ENCODE peak calls at places on chromosomes 6 and 20, in eight cellular contexts. One of them, this sample, is unnamed.

GRCh38 chr20:48669946-48670630 is 157.7 kb downstream of the PREX1 start:
- DNase-seq in left lung: no peak
- DNase-seq in body of pancreas: no peak
- DNase-seq in lower lobe of right lung: no peak
- DNase-seq in CD8-positive, alpha-beta memory T cell: no peak
- DNase-seq in CD4-positive, CD25-positive, alpha-beta regulatory T cell: no peak
- DNase-seq in neural progenitor cell: no peak
- DNase-seq in PC-3: no peak
- DNase-seq in this sample: no peak

GRCh38 chr6:126773122-126773805 is 345.2 kb upstream of the RSPO3 start:
- DNase-seq in left lung: no peak
- DNase-seq in body of pancreas: no peak
- DNase-seq in lower lobe of right lung: no peak
- DNase-seq in CD8-positive, alpha-beta memory T cell: no peak
- DNase-seq in CD4-positive, CD25-positive, alpha-beta regulatory T cell: no peak
- DNase-seq in neural progenitor cell: peak; percentile 44
- DNase-seq in PC-3: no peak
- DNase-seq in this sample: no peak

GRCh38 chr6:34386316-34387137 is 5.9 kb downstream of the NUDT3 start:
- DNase-seq in left lung: no peak
- DNase-seq in body of pancreas: peak; percentile 10
- DNase-seq in lower lobe of right lung: no peak
- DNase-seq in CD8-positive, alpha-beta memory T cell: no peak
- DNase-seq in CD4-positive, CD25-positive, alpha-beta regulatory T cell: no peak
- DNase-seq in neural progenitor cell: no peak
- DNase-seq in PC-3: peak; percentile 83
- DNase-seq in this sample: no peak

GRCh38 chr6:159043236-159043635 is 1.6 kb downstream of the TAGAP start:
- DNase-seq in left lung: no peak
- DNase-seq in body of pancreas: no peak
- DNase-seq in lower lobe of right lung: no peak
- DNase-seq in CD8-positive, alpha-beta memory T cell: no peak
- DNase-seq in CD4-positive, CD25-positive, alpha-beta regulatory T cell: peak; percentile 90
- DNase-seq in neural progenitor cell: no peak
- DNase-seq in PC-3: no peak
- DNase-seq in this sample: no peak

GRCh38 chr20:45372241-45372640 is 5.9 kb downstream of the TP53TG5 start:
- DNase-seq in left lung: no peak
- DNase-seq in body of pancreas: no peak
- DNase-seq in lower lobe of right lung: no peak
- DNase-seq in CD8-positive, alpha-beta memory T cell: no peak
- DNase-seq in CD4-positive, CD25-positive, alpha-beta regulatory T cell: no peak
- DNase-seq in neural progenitor cell: no peak
- DNase-seq in PC-3: no peak
- DNase-seq in this sample: no peak

GRCh38 chr20:1880529-1881239 is 14.5 kb upstream of the SIRPA start:
- DNase-seq in left lung: no peak
- DNase-seq in body of pancreas: no peak
- DNase-seq in lower lobe of right lung: no peak
- DNase-seq in CD8-positive, alpha-beta memory T cell: no peak
- DNase-seq in CD4-positive, CD25-positive, alpha-beta regulatory T cell: no peak
- DNase-seq in neural progenitor cell: no peak
- DNase-seq in PC-3: no peak
- DNase-seq in this sample: peak; percentile 50

GRCh38 chr6:142857609-142858195 is 87.3 kb downstream of the HIVEP2 start:
- DNase-seq in left lung: no peak
- DNase-seq in body of pancreas: no peak
- DNase-seq in lower lobe of right lung: no peak
- DNase-seq in CD8-positive, alpha-beta memory T cell: no peak
- DNase-seq in CD4-positive, CD25-positive, alpha-beta regulatory T cell: no peak
- DNase-seq in neural progenitor cell: no peak
- DNase-seq in PC-3: no peak
- DNase-seq in this sample: no peak

GRCh38 chr6:32484614-32484998 is 44.9 kb downstream of the HLA-DRA start:
- DNase-seq in left lung: no peak
- DNase-seq in body of pancreas: no peak
- DNase-seq in lower lobe of right lung: no peak
- DNase-seq in CD8-positive, alpha-beta memory T cell: no peak
- DNase-seq in CD4-positive, CD25-positive, alpha-beta regulatory T cell: no peak
- DNase-seq in neural progenitor cell: no peak
- DNase-seq in PC-3: no peak
- DNase-seq in this sample: no peak

GRCh38 chr6:85580104-85580877 is 13.4 kb downstream of the SNX14 start:
- DNase-seq in left lung: no peak
- DNase-seq in body of pancreas: peak; percentile 61
- DNase-seq in lower lobe of right lung: no peak
- DNase-seq in CD8-positive, alpha-beta memory T cell: no peak
- DNase-seq in CD4-positive, CD25-positive, alpha-beta regulatory T cell: no peak
- DNase-seq in neural progenitor cell: no peak
- DNase-seq in PC-3: peak; percentile 73
- DNase-seq in this sample: peak; percentile 68
- H3K4me3 ChIP-seq in left lung: no peak overlapping the region
- H3K4me3 ChIP-seq in body of pancreas: no peak overlapping the region
- H3K4me3 ChIP-seq in lower lobe of right lung: no peak overlapping the region
- H3K4me3 ChIP-seq in CD8-positive, alpha-beta memory T cell: no peak overlapping the region
- H3K4me3 ChIP-seq in CD4-positive, CD25-positive, alpha-beta regulatory T cell: no peak overlapping the region
- H3K4me3 ChIP-seq in neural progenitor cell: no peak overlapping the region
- H3K4me3 ChIP-seq in PC-3: peak overlapping the region; percentile 28
- H3K4me3 ChIP-seq in this sample: no peak overlapping the region

GRCh38 chr6:135192256-135193174 is 11.4 kb downstream of the MYB start:
- DNase-seq in left lung: no peak
- DNase-seq in body of pancreas: no peak
- DNase-seq in lower lobe of right lung: no peak
- DNase-seq in CD8-positive, alpha-beta memory T cell: no peak
- DNase-seq in CD4-positive, CD25-positive, alpha-beta regulatory T cell: no peak
- DNase-seq in neural progenitor cell: no peak
- DNase-seq in PC-3: no peak
- DNase-seq in this sample: no peak
- H3K4me1 ChIP-seq in left lung: peaks cover 20% of the 10 kb centered on the region
- H3K4me1 ChIP-seq in body of pancreas: no peaks in the 10 kb centered on the region
- H3K4me1 ChIP-seq in lower lobe of right lung: peaks cover 8% of the 10 kb centered on the region
- H3K4me1 ChIP-seq in CD8-positive, alpha-beta memory T cell: no peaks in the 10 kb centered on the region
- H3K4me1 ChIP-seq in CD4-positive, CD25-positive, alpha-beta regulatory T cell: peaks cover 19% of the 10 kb centered on the region
- H3K4me1 ChIP-seq in neural progenitor cell: no peaks in the 10 kb centered on the region
- H3K4me1 ChIP-seq in PC-3: no peaks in the 10 kb centered on the region
- H3K4me1 ChIP-seq in this sample: no peaks in the 10 kb centered on the region

DNA sequence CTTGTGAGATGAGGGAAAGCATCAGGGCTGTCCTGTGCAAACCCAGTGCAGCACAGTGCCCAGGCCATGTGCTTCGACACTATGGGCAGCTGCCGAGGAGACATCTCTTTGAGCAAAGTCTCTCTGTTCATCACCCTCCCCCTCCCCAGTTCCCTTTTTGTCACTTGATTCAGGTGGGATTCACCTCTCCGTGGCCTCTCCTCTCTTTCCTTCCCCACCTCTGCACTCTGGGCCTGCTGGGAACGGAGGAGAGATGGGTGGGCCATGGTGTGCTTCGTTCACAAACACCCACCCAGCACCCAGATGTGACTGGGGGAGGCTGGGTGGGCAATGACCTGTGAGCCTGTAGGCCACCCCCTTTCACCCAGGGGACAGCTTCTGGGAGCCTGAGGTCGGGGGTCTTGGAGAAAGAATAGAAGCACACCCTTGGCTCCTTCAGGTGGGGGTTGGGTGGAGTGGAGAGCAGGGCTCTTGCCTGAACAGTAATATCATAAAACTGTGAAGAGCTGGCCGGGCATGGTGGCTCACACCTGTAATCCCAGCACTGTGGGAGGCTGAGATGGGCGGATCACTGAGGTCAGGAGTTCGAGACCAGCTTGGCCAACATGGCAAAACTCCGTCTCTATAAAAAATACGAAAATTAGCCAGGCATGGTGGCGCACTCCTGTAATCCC is 33.5 kb upstream of the DLGAP4 start:
- DNase-seq in left lung: no peak
- DNase-seq in body of pancreas: no peak
- DNase-seq in lower lobe of right lung: no peak
- DNase-seq in CD8-positive, alpha-beta memory T cell: no peak
- DNase-seq in CD4-positive, CD25-positive, alpha-beta regulatory T cell: no peak
- DNase-seq in neural progenitor cell: no peak
- DNase-seq in PC-3: no peak
- DNase-seq in this sample: no peak
- H3K4me3 ChIP-seq in left lung: no peak overlapping the region
- H3K4me3 ChIP-seq in body of pancreas: no peak overlapping the region
- H3K4me3 ChIP-seq in lower lobe of right lung: no peak overlapping the region
- H3K4me3 ChIP-seq in CD8-positive, alpha-beta memory T cell: no peak overlapping the region
- H3K4me3 ChIP-seq in CD4-positive, CD25-positive, alpha-beta regulatory T cell: no peak overlapping the region
- H3K4me3 ChIP-seq in neural progenitor cell: no peak overlapping the region
- H3K4me3 ChIP-seq in PC-3: no peak overlapping the region
- H3K4me3 ChIP-seq in this sample: no peak overlapping the region

DNA sequence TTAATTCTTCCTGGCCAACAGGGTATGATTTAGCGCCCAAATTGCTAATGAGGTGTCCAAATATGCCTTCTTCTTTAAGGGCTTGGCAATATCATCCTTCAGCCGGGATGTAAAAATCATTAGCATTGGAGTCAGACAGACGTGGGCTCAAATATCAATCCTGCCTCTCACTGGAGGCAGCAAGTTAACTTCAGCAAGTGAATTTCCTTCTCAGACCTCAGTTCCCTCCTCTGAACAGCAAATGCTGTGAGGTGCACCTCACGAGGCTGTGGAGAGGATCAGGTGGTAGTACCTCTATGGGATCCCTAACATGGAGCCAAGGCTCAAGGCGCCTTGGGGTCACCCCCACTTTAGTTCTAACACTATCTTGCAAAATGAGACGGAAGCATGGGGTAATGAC is 27.5 kb downstream of the NEDD9 start:
- DNase-seq in left lung: no peak
- DNase-seq in body of pancreas: no peak
- DNase-seq in lower lobe of right lung: no peak
- DNase-seq in CD8-positive, alpha-beta memory T cell: no peak
- DNase-seq in CD4-positive, CD25-positive, alpha-beta regulatory T cell: no peak
- DNase-seq in neural progenitor cell: no peak
- DNase-seq in PC-3: no peak
- DNase-seq in this sample: no peak
- H3K4me1 ChIP-seq in left lung: peaks cover 86% of the 10 kb centered on the region
- H3K4me1 ChIP-seq in body of pancreas: peaks cover 44% of the 10 kb centered on the region
- H3K4me1 ChIP-seq in lower lobe of right lung: peaks cover 86% of the 10 kb centered on the region
- H3K4me1 ChIP-seq in CD8-positive, alpha-beta memory T cell: peaks cover 27% of the 10 kb centered on the region
- H3K4me1 ChIP-seq in CD4-positive, CD25-positive, alpha-beta regulatory T cell: peaks cover 27% of the 10 kb centered on the region
- H3K4me1 ChIP-seq in neural progenitor cell: peaks cover 30% of the 10 kb centered on the region
- H3K4me1 ChIP-seq in PC-3: peaks cover 46% of the 10 kb centered on the region
- H3K4me1 ChIP-seq in this sample: peaks cover 16% of the 10 kb centered on the region

DNA sequence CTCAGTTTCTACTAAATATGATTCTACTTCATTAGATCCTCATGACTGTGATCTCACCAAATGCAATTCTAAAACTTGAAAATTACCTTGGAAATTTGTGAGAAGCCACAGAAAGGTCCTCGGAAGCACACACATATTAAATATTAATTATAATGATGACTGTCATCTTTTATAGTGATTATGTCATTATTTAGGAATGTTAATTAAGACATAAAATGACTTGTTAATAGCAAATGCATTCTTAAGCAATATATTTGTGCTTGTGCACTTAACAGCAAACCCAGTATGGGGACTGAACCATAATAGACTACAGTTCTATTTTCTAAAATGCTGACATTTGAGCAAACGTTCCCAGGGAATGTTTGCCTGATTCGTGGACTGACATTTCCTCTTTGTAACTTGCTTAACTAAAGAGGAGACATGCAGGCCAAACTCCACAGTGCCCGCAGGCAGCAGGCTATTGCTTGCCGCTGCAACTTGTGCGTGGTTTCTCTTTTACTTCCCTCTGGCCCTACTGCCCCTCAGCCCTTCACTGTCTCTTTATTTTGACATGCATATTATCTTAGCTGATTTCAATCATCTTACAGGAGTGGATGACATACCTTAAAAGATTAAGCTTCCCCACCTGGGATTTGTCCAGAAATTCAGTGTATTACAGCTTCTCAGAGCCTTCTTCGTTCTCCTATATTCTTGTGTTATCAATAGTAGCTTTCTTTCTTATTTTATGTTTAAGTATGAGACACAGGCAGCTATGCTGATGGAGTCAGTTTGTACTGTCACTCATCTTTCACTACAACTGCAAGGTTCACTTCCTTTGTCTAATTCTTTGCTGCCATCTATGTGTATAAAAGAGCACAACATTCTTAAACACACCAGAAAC is 141.5 kb downstream of the GMDS start:
- DNase-seq in left lung: no peak
- DNase-seq in body of pancreas: peak; percentile 18
- DNase-seq in lower lobe of right lung: no peak
- DNase-seq in CD8-positive, alpha-beta memory T cell: no peak
- DNase-seq in CD4-positive, CD25-positive, alpha-beta regulatory T cell: peak; percentile 51
- DNase-seq in neural progenitor cell: no peak
- DNase-seq in PC-3: peak; percentile 71
- DNase-seq in this sample: peak; percentile 59
- H3K4me3 ChIP-seq in left lung: no peak overlapping the region
- H3K4me3 ChIP-seq in body of pancreas: no peak overlapping the region
- H3K4me3 ChIP-seq in lower lobe of right lung: no peak overlapping the region
- H3K4me3 ChIP-seq in CD8-positive, alpha-beta memory T cell: no peak overlapping the region
- H3K4me3 ChIP-seq in CD4-positive, CD25-positive, alpha-beta regulatory T cell: no peak overlapping the region
- H3K4me3 ChIP-seq in neural progenitor cell: no peak overlapping the region
- H3K4me3 ChIP-seq in PC-3: no peak overlapping the region
- H3K4me3 ChIP-seq in this sample: no peak overlapping the region